ENCODE peak calls at places on chromosomes 2 and 18, in nine cellular contexts. D is IMR-90, X is cardiac muscle cell, P is upper lobe of right lung, M is lower leg skin, F is ovary, T is transverse colon, G is GM10248, Q is OCI-LY7. V is an unnamed sample.

GRCh38 chr2:47129191-47129711 is 25.9 kb downstream of the STPG4 start:
- DNase-seq in M (no peak), G (no peak), P (no peak), F (no peak), X (no peak), T (no peak), Q (no peak), D (no peak), V (no peak)

GRCh38 chr2:71884303-71885042 is 263.2 kb downstream of the CYP26B1 start:
- DNase-seq in M (peak; percentile 76), Q (no peak), T (no peak), D (peak; percentile 57), G (no peak), P (no peak), X (no peak), F (no peak), V (peak; percentile 58)

GRCh38 chr18:78986018-78986481 is 6.4 kb downstream of the SALL3 start:
- DNase-seq in F (no peak), G (no peak), P (no peak), D (no peak), X (peak; percentile 72), M (peak; percentile 29), Q (peak; percentile 14), T (no peak), V (no peak)

GRCh38 chr2:86706935-86707334 is 13.2 kb upstream of the RMND5A start:
- DNase-seq in D (no peak), X (no peak), F (no peak), Q (no peak), M (no peak), P (no peak), G (no peak), T (no peak), V (no peak)

GRCh38 chr2:135685361-135685760 is 56.3 kb upstream of the UBXN4 start:
- DNase-seq in X (no peak), F (no peak), Q (no peak), M (no peak), P (no peak), G (no peak), D (peak; percentile 64), T (no peak), V (no peak)

GRCh38 chr2:63104482-63104881 is 53.9 kb downstream of the OTX1 start:
- DNase-seq in T (no peak), P (no peak), Q (no peak), G (no peak), M (no peak), D (no peak), X (no peak), F (no peak), V (no peak)

GRCh38 chr2:192559541-192560126 is 364.9 kb upstream of the TMEFF2 start:
- DNase-seq in M (no peak), P (no peak), G (no peak), D (no peak), F (no peak), X (no peak), Q (no peak), T (no peak), V (no peak)

GRCh38 chr2:2108189-2108588 is 222.9 kb downstream of the MYT1L start:
- DNase-seq in M (no peak), T (no peak), P (no peak), Q (no peak), F (no peak), G (no peak), D (no peak), X (no peak), V (no peak)

GRCh38 chr2:187002242-187002641 is 153.3 kb upstream of the ZSWIM2 start:
- DNase-seq in P (no peak), T (no peak), F (no peak), D (no peak), M (no peak), Q (no peak), G (no peak), X (no peak), V (no peak)

GRCh38 chr2:187003038-187003543 is 154.1 kb upstream of the ZSWIM2 start:
- DNase-seq in D (no peak), Q (no peak), M (peak; percentile 68), T (no peak), P (no peak), F (no peak), X (no peak), G (no peak), V (no peak)

GRCh38 chr2:187003611-187004010 is 154.6 kb upstream of the ZSWIM2 start:
- DNase-seq in M (no peak), F (no peak), P (no peak), T (no peak), D (no peak), X (no peak), Q (no peak), G (no peak), V (no peak)

DNA sequence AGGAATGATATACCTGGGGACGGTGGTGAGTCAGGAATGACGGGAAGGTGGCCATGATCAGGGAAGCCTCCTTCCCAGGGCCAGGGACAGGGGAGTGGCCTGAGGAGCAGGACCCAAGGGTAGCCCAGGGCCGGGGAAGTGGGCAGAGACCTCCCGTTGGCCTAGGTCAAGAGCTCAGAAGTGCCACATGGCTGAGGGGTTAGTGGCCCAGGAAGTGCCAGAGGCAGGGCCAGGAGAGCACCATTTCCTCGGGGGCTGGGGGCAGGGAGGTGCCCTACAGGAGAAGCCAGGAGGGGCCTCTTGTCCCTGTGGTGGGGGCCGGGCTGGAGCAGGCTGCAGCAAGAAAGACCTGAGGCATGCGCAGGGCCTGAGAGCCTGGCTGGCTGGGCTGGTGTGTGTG is 152.3 kb upstream of the ZSWIM2 start:
- DNase-seq in D (no peak), X (no peak), F (no peak), T (no peak), G (no peak), Q (no peak), M (peak; percentile 52), P (no peak), V (no peak)
- TF ChIP-seq CTCF in D (no peak), X (no peak), F (no peak), T (no peak), G (no peak), Q (no peak), M (no peak), P (no peak), V (no peak)

DNA sequence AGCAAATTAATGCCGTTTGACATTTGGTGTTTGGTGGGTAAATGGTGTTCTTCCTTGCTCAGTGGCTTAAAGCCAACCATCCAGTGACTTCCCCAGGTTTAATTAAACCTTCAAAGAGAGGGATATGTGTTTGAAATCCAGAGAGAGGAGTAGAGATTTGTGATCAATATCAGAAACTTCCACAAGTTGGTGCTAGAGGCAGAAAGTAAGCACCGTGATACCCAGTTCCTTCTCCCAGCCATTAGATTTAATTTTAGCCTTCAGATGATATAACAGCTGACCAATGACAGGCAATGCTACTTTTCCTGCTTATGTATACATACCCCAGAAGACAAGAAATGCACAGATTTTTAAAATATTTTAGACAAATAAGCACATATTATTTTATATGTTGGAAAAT is 398.5 kb downstream of the CDH2 start:
- DNase-seq in M (no peak), F (no peak), G (no peak), X (peak; percentile 45), P (no peak), D (peak; percentile 17), Q (no peak), T (no peak), V (no peak)
- TF ChIP-seq CTCF in M (no peak), F (no peak), G (no peak), X (peak; percentile 56), P (no peak), D (peak; percentile 51), Q (peak; percentile 21), T (no peak), V (peak; percentile 35)

GRCh38 chr2:31136000-31136399 is 2.2 kb downstream of the GALNT14 start:
- DNase-seq in D (no peak), Q (no peak), T (no peak), G (no peak), P (no peak), M (no peak), X (no peak), F (no peak), V (no peak)

GRCh38 chr2:31137211-31138036 is 816 bp downstream of the GALNT14 start:
- DNase-seq in X (peak; percentile 37), M (no peak), P (peak; percentile 64), F (no peak), T (no peak), Q (peak; percentile 56), G (peak; percentile 27), D (no peak), V (no peak)

GRCh38 chr2:31140151-31140550 is 1.9 kb upstream of the GALNT14 start:
- DNase-seq in M (no peak), G (no peak), F (no peak), Q (no peak), P (no peak), X (no peak), T (no peak), D (no peak), V (no peak)

GRCh38 chr2:31136732-31137131 is 1.5 kb downstream of the GALNT14 start:
- DNase-seq in D (no peak), M (no peak), P (no peak), Q (peak; percentile 52), X (no peak), F (no peak), G (no peak), T (no peak), V (no peak)

DNA sequence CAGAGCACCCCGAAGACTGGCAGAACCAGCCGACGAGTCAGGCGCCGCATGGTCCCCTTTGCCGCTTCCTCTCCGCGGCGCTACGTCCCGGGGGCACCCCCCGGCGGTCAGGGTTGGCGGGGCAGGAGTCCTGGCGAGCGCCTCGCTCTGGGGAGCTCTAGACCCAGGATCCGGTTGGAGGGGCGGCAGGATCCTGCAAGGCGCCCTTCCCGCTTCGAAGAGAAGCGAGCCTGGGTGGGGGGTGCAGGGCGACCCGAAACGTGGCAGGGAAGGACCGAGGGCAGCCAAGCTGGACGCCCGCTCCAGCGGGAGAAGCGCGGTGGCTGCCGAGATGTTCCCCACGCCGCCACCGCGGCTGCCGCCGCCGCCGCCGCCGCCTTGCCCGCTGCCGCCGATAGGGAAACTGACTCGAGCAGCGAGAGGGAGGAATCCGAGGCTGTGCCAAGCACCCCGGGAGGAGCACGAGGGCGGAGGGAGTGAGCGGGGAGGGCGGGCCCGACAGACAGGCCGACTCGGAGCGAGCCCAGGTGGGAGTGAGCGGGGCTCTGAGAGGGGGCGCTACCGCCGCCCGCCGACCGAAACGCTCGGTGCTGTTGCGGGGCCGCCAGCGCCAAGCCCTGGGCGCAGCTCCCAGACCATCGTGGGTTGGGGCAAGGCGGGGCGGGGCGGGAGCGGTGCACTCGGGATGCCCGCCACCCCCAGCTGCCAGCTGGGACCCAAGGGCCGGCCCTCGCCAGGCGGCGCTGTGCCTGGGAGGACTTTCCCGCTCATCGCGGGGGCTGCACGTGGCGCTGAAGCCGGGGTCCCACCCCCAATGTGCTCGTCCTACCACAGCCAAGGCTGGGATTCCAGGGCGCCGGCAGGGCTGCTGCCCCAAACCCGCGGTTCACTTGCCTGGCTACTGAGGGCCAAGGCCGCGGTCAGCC is at the start of gene GALNT14:
- DNase-seq in G (peak; percentile 53), X (peak; percentile 75), D (peak; percentile 7), M (no peak), P (peak; percentile 79), Q (peak; percentile 87), T (peak; percentile 32), F (peak; percentile 32), V (peak; percentile 60)
- TF ChIP-seq CTCF in G (no peak), X (peak; percentile 42), D (peak; percentile 31), M (no peak), P (peak; percentile 46), Q (peak; percentile 75), T (peak; percentile 15), F (no peak), V (peak; percentile 6)

GRCh38 chr2:218229239-218229638 is 12.2 kb downstream of the ARPC2 start:
- DNase-seq in T (no peak), G (peak; percentile 77), F (no peak), X (peak; percentile 17), P (no peak), M (no peak), Q (peak; percentile 72), D (peak; percentile 87), V (no peak)

GRCh38 chr2:218233543-218233942 is 16.6 kb downstream of the ARPC2 start:
- DNase-seq in T (no peak), G (no peak), Q (no peak), D (no peak), P (no peak), X (no peak), F (no peak), M (no peak), V (no peak)

GRCh38 chr2:218228366-218229092 is 11.5 kb downstream of the ARPC2 start:
- DNase-seq in M (no peak), G (no peak), P (no peak), Q (no peak), X (no peak), F (no peak), T (no peak), D (peak; percentile 25), V (no peak)

GRCh38 chr2:218229851-218230250 is 12.9 kb downstream of the ARPC2 start:
- DNase-seq in F (no peak), T (peak; percentile 40), D (no peak), M (no peak), G (no peak), Q (no peak), P (no peak), X (no peak), V (no peak)

DNA sequence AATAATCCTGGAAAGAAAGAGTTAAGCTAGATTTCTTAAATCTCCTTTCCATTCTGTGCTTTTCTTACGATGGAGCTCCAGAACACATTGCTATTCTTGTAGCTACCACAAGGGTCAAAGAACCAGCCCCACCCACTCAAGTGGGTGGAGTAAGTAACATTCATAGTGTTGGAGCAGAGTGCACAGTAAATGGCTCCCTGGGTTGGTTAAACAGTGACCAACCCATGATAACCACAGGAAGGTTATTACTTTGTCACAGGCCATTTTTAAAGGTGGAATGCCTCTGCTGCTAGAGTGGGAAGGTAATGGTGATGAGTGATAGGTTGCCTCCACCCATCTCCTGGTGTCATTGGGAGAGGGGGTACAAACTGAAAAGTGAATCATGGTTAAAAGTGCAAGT is 13.9 kb downstream of the ARPC2 start:
- DNase-seq in G (peak; percentile 35), F (no peak), M (no peak), Q (no peak), D (peak; percentile 42), X (no peak), T (peak; percentile 59), P (no peak), V (no peak)
- TF ChIP-seq CTCF in G (no peak), F (no peak), M (no peak), Q (peak; percentile 58), D (no peak), X (peak; percentile 33), T (peak; percentile 70), P (peak; percentile 25), V (peak; percentile 26)